ENCODE peak calls at places on chromosomes 6 and 20, in ten cellular contexts. B, S, Z, Y, R, M, C, Q, T and K are unnamed samples.

GRCh38 chr6:47180633-47181032 is 129.1 kb downstream of the TNFRSF21 start:
- DNase-seq in B (no peak), S (no peak), Z (peak; percentile 36), Y (no peak), R (peak; percentile 58), M (peak; percentile 44), C (peak; percentile 95), Q (no peak), T (no peak), K (no peak)

GRCh38 chr20:57751411-57751810 is 41.6 kb upstream of the PMEPA1 start:
- DNase-seq in B (no peak), S (no peak), Z (no peak), Y (no peak), R (no peak), M (no peak), C (no peak), Q (no peak), T (no peak), K (no peak)

GRCh38 chr6:32081168-32081624 is 27.9 kb downstream of the TNXB start:
- DNase-seq in B (no peak), S (no peak), Z (no peak), Y (no peak), R (peak; percentile 66), M (peak; percentile 89), C (peak; percentile 74), Q (peak; percentile 57), T (no peak), K (no peak)

GRCh38 chr6:20696676-20697075 is 162.4 kb downstream of the CDKAL1 start:
- DNase-seq in B (no peak), S (no peak), Z (no peak), Y (no peak), R (no peak), M (peak; percentile 91), C (no peak), Q (no peak), T (no peak), K (no peak)

GRCh38 chr6:46626228-46626909 is 26.2 kb downstream of the CYP39A1 start:
- DNase-seq in B (no peak), S (no peak), Z (no peak), Y (peak; percentile 44), R (no peak), M (peak; percentile 21), C (peak; percentile 73), Q (peak; percentile 61), T (no peak), K (no peak)

GRCh38 chr20:45611054-45611453 is 18.5 kb upstream of the WFDC10A start:
- DNase-seq in B (no peak), S (no peak), Z (no peak), Y (no peak), R (no peak), M (peak; percentile 75), C (peak; percentile 85), Q (no peak), T (no peak), K (peak; percentile 11)

GRCh38 chr20:55415567-55416142 is 589.7 kb downstream of the CBLN4 start:
- DNase-seq in B (no peak), S (no peak), Z (no peak), Y (peak; percentile 18), R (no peak), M (no peak), C (peak; percentile 59), Q (no peak), T (no peak), K (no peak)

GRCh38 chr20:62755817-62756724 is 40.2 kb upstream of the MRGBP start:
- DNase-seq in B (no peak), S (no peak), Z (no peak), Y (no peak), R (no peak), M (no peak), C (no peak), Q (no peak), T (no peak), K (no peak)

GRCh38 chr6:25456656-25457055 is 177.5 kb downstream of the CARMIL1 start:
- DNase-seq in B (no peak), S (no peak), Z (no peak), Y (no peak), R (no peak), M (no peak), C (no peak), Q (no peak), T (no peak), K (no peak)

GRCh38 chr6:1436334-1437306 is 47.2 kb downstream of the FOXF2 start:
- DNase-seq in B (peak; percentile 32), S (no peak), Z (peak; percentile 62), Y (peak; percentile 76), R (peak; percentile 57), M (peak; percentile 72), C (peak; percentile 92), Q (peak; percentile 90), T (no peak), K (no peak)

GRCh38 chr6:109379706-109380105 is 2.6 kb downstream of the CD164 start:
- DNase-seq in B (no peak), S (no peak), Z (no peak), Y (no peak), R (no peak), M (peak; percentile 59), C (peak; percentile 13), Q (no peak), T (no peak), K (no peak)
- H3K27ac ChIP-seq in B (no peak overlapping the region), S (peak overlapping the region; percentile 5), Z (no peak overlapping the region), Y (no peak overlapping the region), R (no peak overlapping the region), M (no peak overlapping the region), C (no peak overlapping the region), Q (no peak overlapping the region), T (no peak overlapping the region), K (peak overlapping the region; percentile 100)

GRCh38 chr20:37344506-37345338 is 1.2 kb upstream of the SRC start:
- DNase-seq in B (no peak), S (no peak), Z (peak; percentile 68), Y (no peak), R (peak; percentile 62), M (no peak), C (peak; percentile 76), Q (no peak), T (peak; percentile 85), K (no peak)

GRCh38 chr20:37342231-37343177 is 3.4 kb upstream of the SRC start:
- DNase-seq in B (no peak), S (no peak), Z (peak; percentile 48), Y (no peak), R (no peak), M (no peak), C (no peak), Q (no peak), T (peak; percentile 46), K (no peak)

GRCh38 chr20:37341632-37342031 is 4.3 kb upstream of the SRC start:
- DNase-seq in B (no peak), S (no peak), Z (no peak), Y (no peak), R (no peak), M (no peak), C (no peak), Q (no peak), T (no peak), K (no peak)

GRCh38 chr20:37343994-37344355 is 2.0 kb upstream of the SRC start:
- DNase-seq in B (no peak), S (no peak), Z (no peak), Y (no peak), R (no peak), M (no peak), C (no peak), Q (no peak), T (no peak), K (no peak)

DNA sequence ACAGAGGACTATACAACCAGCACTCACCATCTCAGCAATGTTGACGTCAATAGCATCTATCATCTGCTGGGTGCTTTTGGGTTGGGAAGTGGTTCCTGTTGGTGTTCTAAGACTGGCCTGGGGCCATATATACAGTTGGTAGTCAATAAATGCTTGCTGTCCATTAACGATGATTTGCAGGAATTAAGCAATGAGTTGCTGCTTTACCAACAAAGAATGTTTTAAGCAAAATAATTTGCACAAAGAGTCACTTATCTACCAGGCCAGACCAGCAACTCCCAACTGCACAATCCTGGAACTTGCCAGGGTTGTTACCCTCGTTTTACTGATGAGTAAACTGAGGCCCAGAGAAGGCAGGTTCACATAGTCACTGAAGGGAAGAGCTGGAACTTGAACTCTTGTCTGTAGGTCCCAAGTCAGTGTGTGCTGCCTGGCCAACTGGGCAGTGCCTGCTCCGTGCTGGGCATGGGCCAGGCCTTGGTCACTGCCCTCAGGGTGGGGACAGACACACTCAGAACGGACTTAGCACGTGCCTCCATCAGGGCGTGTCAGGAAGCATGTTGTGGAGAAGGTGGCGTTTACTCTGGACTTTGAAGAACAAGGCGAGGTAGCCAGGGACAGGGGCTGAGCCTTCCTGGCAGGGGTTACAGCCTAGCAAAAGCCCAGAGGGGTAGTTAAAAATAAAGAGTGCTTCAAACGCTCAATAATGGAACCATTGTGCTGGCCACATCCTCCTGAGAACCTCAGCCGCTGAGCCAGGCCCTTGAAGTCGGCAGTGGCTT is 2.5 kb upstream of the SRC start:
- DNase-seq in B (no peak), S (peak; percentile 64), Z (no peak), Y (no peak), R (peak; percentile 74), M (no peak), C (peak; percentile 57), Q (no peak), T (peak; percentile 91), K (no peak)
- H3K27ac ChIP-seq in B (no peak overlapping the region), S (peak overlapping the region; percentile 60), Z (peak overlapping the region; percentile 99), Y (peak overlapping the region; percentile 25), R (peak overlapping the region; percentile 69), M (no peak overlapping the region), C (no peak overlapping the region), Q (no peak overlapping the region), T (peak overlapping the region; percentile 95), K (no peak overlapping the region)

DNA sequence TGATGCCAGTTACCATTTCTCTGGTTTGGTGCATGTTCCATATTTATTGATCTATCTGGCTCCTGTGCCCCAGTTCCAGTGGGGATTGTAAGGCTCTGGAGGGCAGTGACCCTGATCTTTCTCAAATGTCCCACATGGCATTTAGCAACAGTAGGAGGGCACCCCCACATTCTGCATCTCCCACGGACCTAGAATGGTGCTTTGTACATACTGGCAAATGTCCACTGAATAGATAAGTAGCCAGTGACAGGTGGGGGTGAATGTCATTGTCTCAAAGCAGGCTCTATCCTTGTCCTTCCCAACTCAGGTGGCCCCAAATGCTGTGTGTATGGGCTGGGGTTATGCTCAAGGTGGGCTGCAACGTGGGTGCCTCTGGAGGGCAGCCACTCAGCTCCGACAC is 84.2 kb downstream of the TMEM242 start:
- DNase-seq in B (no peak), S (no peak), Z (no peak), Y (no peak), R (no peak), M (no peak), C (no peak), Q (no peak), T (no peak), K (no peak)
- H3K27ac ChIP-seq in B (no peak overlapping the region), S (peak overlapping the region; percentile 88), Z (no peak overlapping the region), Y (no peak overlapping the region), R (no peak overlapping the region), M (no peak overlapping the region), C (no peak overlapping the region), Q (no peak overlapping the region), T (no peak overlapping the region), K (peak overlapping the region; percentile 84)

DNA sequence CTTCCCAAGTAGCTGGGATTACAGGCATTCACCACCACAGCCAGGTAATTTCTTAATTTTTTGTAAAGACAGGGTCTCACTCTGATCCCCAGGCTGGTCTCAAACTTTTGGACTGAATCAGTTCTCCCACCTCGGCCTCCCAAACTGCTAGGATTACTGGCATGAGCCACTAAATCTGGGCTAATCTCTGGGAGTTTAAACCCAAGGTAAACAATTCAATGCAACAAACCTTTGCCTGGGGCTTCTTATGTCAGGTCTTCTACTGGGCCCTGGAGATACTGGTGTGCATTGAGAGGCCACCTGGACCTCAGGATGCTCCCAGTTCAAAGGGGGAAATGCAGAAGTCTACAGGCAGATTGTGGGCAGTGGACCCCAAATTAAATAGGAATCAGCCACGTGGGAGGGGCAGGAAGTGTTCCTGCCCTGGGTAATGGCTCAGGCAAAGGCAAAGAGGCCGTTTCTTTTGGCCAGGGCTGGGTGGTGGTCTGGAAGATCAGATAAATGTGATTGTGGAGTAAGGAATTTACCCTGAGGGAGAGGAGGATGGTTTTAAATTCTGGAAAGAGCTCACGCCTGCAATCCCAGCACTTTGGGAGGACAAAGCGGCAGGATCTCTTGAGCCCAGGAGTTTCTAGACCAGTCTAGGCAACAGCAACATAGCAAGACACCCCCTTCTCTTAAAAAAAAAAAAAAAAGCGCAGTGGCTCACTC is 1.3 kb upstream of the MYBL2 start:
- DNase-seq in B (no peak), S (no peak), Z (no peak), Y (no peak), R (peak; percentile 42), M (no peak), C (peak; percentile 70), Q (no peak), T (no peak), K (no peak)
- H3K27ac ChIP-seq in B (no peak overlapping the region), S (no peak overlapping the region), Z (no peak overlapping the region), Y (no peak overlapping the region), R (no peak overlapping the region), M (no peak overlapping the region), C (no peak overlapping the region), Q (no peak overlapping the region), T (no peak overlapping the region), K (no peak overlapping the region)